ENCODE peak calls at places on chromosomes 6 and 20, in seven cellular contexts. V, Z, E, W, X, N and U are unnamed samples.

GRCh38 chr6:3742426-3743344 is 8.8 kb downstream of the PXDC1 start:
- DNase-seq in W (peak), X (peak), V (peak), N (peak), E (peak), Z (peak), U (peak)

GRCh38 chr6:43636312-43636667 is 650 bp downstream of the MAD2L1BP start:
- DNase-seq in V (no peak), E (peak), X (no peak), Z (peak), W (no peak), N (no peak), U (no peak)

GRCh38 chr20:12570371-12570770 is 438.4 kb upstream of the SPTLC3 start:
- DNase-seq in N (peak), X (no peak), E (peak), W (peak), Z (no peak), V (no peak), U (peak)

GRCh38 chr6:123323419-123324329 is 313.1 kb downstream of the TRDN start:
- DNase-seq in V (no peak), Z (no peak), N (peak), W (no peak), E (no peak), X (no peak), U (no peak)

GRCh38 chr20:8287328-8287727 is 155.3 kb downstream of the PLCB1 start:
- DNase-seq in Z (no peak), N (peak), E (no peak), X (no peak), V (no peak), W (no peak), U (no peak)

GRCh38 chr6:125871365-125871764 is 80.6 kb downstream of the NCOA7 start:
- DNase-seq in N (no peak), X (no peak), E (no peak), V (no peak), W (no peak), Z (peak), U (no peak)

GRCh38 chr20:64055893-64056638 is 6.6 kb upstream of the SOX18 start:
- DNase-seq in Z (no peak), X (no peak), E (no peak), V (no peak), N (no peak), W (no peak), U (no peak)

GRCh38 chr6:41655706-41656668 is 17.7 kb downstream of the MDFI start:
- DNase-seq in N (no peak), E (no peak), X (no peak), V (no peak), W (no peak), Z (peak), U (no peak)

GRCh38 chr20:29409833-29410804 is 1847.3 kb upstream of the DEFB115 start:
- DNase-seq in W (peak), Z (no peak), V (no peak), X (no peak), N (no peak), E (no peak), U (no peak)

GRCh38 chr6:166710084-166710483 is 83.0 kb upstream of the RPS6KA2 start:
- DNase-seq in N (no peak), V (no peak), E (no peak), Z (no peak), X (no peak), W (no peak), U (no peak)

GRCh38 chr6:32472781-32473377 is 33.2 kb downstream of the HLA-DRA start:
- DNase-seq in W (no peak), Z (no peak), X (no peak), V (no peak), E (no peak), N (no peak), U (no peak)

GRCh38 chr6:68575765-68576439 is 59.2 kb upstream of the ADGRB3 start:
- DNase-seq in Z (no peak), N (peak), X (no peak), W (peak), E (no peak), V (peak), U (no peak)

GRCh38 chr6:17580518-17581048 is 19.5 kb upstream of the FAM8A1 start:
- DNase-seq in X (peak), N (peak), Z (peak), E (no peak), W (peak), V (peak), U (no peak)

GRCh38 chr20:49534314-49534713 is 33.6 kb downstream of the PTGIS start:
- DNase-seq in V (peak), N (peak), X (peak), W (peak), E (peak), Z (peak), U (peak)

GRCh38 chr6:13992417-13993055 is 67.8 kb downstream of the RNF182 start:
- DNase-seq in Z (peak), V (no peak), W (no peak), N (no peak), X (no peak), E (no peak), U (no peak)

GRCh38 chr6:87040729-87041128 is 54.2 kb downstream of the CGA start:
- DNase-seq in N (no peak), W (no peak), V (no peak), X (no peak), Z (no peak), E (no peak), U (no peak)

GRCh38 chr6:88881451-88881850 is 82.0 kb downstream of the RNGTT start:
- DNase-seq in E (no peak), N (no peak), Z (peak), W (no peak), X (no peak), V (no peak), U (no peak)

GRCh38 chr20:53914091-53914860 is 156.1 kb downstream of the BCAS1 start:
- DNase-seq in V (no peak), N (no peak), Z (peak), W (peak), X (no peak), E (no peak), U (no peak)

GRCh38 chr6:13397359-13398080 is 69.2 kb upstream of the TBC1D7 start:
- DNase-seq in N (no peak), W (no peak), E (peak), Z (no peak), X (no peak), V (no peak), U (no peak)

GRCh38 chr20:24670341-24670821 is 201.0 kb downstream of the SYNDIG1 start:
- DNase-seq in W (no peak), Z (no peak), N (no peak), E (no peak), V (peak), X (no peak), U (no peak)

GRCh38 chr20:10280016-10280908 is 61.6 kb downstream of the SNAP25 start:
- DNase-seq in Z (peak), E (no peak), W (no peak), N (peak), X (no peak), V (no peak), U (no peak)

GRCh38 chr6:15260099-15260821 is 14.4 kb downstream of the JARID2 start:
- DNase-seq in Z (peak), N (no peak), V (no peak), W (no peak), X (no peak), E (no peak), U (no peak)

GRCh38 chr20:25259788-25260254 is 11.9 kb downstream of the PYGB start:
- DNase-seq in Z (no peak), E (no peak), N (no peak), X (no peak), W (no peak), V (no peak), U (peak)

GRCh38 chr6:28675600-28675999 is 149.9 kb downstream of the GPX5 start:
- DNase-seq in X (no peak), V (no peak), Z (no peak), N (no peak), E (no peak), W (no peak), U (no peak)
- H3K4me3 ChIP-seq in X (no peak), V (no peak), Z (no peak), N (no peak), E (no peak), W (no peak), U (no peak)

DNA sequence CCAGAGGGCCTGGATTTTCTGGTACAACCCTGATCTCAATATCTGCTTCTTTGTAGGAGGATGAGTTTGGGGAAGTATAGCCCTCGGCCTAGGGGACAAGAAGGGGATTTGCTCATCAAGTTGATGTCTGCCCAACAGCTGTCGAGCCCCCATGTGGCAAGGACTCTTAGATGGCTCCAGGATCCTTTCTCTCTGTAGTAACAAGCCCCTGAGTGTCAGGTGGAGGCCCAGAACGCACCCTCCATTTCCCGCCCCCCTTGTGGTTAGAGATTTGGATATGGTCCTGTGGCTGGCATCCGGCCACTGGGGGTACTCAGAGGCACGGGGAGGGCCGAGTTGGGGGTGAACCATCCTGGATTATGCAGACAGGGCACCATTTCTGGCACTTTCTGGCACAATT is 50.1 kb downstream of the CTCFL start:
- DNase-seq in N (no peak), X (no peak), E (peak), V (no peak), Z (no peak), W (no peak), U (no peak)
- H3K4me3 ChIP-seq in N (no peak), X (no peak), E (peak), V (no peak), Z (no peak), W (no peak), U (no peak)

DNA sequence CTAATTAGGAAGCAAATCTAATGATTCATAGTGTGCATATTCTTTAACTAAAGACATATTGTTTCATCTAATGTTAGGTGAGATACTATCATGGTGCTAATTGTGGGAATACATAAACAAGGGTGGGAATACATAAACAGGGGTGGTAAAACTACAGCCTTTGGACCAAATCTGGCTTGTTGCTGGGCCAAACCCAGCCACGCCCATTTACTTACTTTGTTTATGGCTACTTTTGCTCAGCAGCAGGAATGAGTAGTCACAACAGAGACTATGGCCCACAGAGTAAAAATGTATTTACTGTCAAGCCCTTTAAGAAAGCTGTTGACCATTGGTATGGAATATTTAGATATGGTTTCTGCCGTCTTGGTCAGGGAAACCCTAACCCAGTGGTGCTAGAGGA is 31.7 kb downstream of the FAM135A start:
- DNase-seq in W (no peak), N (no peak), V (no peak), X (no peak), Z (no peak), E (no peak), U (no peak)
- H3K4me3 ChIP-seq in W (no peak), N (no peak), V (no peak), X (no peak), Z (no peak), E (no peak), U (no peak)

DNA sequence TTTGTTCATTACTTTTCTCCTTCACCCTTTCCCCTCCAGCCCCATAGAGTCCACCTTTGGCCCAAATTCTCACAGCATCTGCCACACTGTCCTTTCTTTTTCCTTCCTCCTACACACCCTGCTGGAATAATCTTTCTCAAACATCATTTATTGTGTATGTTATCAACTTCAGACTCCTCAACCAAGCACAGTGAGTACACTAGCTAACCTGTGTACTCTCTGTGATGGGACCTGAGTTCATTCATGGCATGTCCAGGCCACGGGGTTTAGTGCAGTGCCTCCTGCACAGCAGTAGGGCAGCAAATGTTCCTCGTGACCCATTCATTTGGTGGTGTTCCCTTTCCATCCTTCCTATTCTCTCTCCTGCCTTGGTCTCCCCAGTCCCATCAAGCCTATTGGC is 7.1 kb upstream of the ARMC12 start:
- DNase-seq in N (no peak), Z (no peak), X (no peak), E (peak), W (no peak), V (no peak), U (no peak)
- H3K4me3 ChIP-seq in N (no peak), Z (no peak), X (no peak), E (peak), W (no peak), V (no peak), U (no peak)

GRCh38 chr6:150627154-150627553 is 27.5 kb downstream of the PLEKHG1 start:
- DNase-seq in X (no peak), Z (no peak), E (no peak), V (no peak), W (no peak), N (no peak), U (no peak)
- H3K4me3 ChIP-seq in X (no peak), Z (no peak), E (no peak), V (no peak), W (no peak), N (no peak), U (no peak)

GRCh38 chr6:163392533-163392932 is 22.0 kb upstream of the QKI start:
- DNase-seq in Z (peak), N (no peak), E (no peak), X (no peak), W (peak), V (no peak), U (no peak)

GRCh38 chr6:163390770-163391169 is 23.7 kb upstream of the QKI start:
- DNase-seq in N (no peak), Z (no peak), E (no peak), V (no peak), W (no peak), X (no peak), U (no peak)

GRCh38 chr6:163393923-163394322 is 20.6 kb upstream of the QKI start:
- DNase-seq in X (no peak), Z (no peak), W (no peak), E (no peak), V (no peak), N (no peak), U (no peak)

GRCh38 chr6:163389354-163389753 is 25.2 kb upstream of the QKI start:
- DNase-seq in V (no peak), W (no peak), N (no peak), X (no peak), Z (no peak), E (no peak), U (no peak)

GRCh38 chr6:163391983-163392382 is 22.5 kb upstream of the QKI start:
- DNase-seq in V (no peak), E (no peak), Z (peak), N (no peak), X (no peak), W (no peak), U (no peak)
- H3K4me3 ChIP-seq in V (no peak), E (no peak), Z (peak), N (no peak), X (no peak), W (no peak), U (no peak)

GRCh38 chr20:19727251-19727847 is 30.7 kb upstream of the RIN2 start:
- DNase-seq in W (no peak), N (no peak), Z (no peak), E (no peak), V (no peak), X (no peak), U (no peak)
- H3K4me3 ChIP-seq in W (no peak), N (no peak), Z (no peak), E (no peak), V (no peak), X (no peak), U (no peak)

GRCh38 chr6:26184492-26184891 is 97.3 kb downstream of the HFE start:
- DNase-seq in W (no peak), Z (no peak), E (no peak), V (no peak), X (no peak), N (no peak), U (no peak)
- H3K4me3 ChIP-seq in W (no peak), Z (peak), E (no peak), V (no peak), X (peak), N (peak), U (no peak)